ENCODE peak calls at places on chromosomes 11 and 22, in six cellular contexts. One of them, this sample, is unnamed.

GRCh38 chr11:2774173-2775082 is 74.6 kb upstream of the KCNQ1OT1 start:
- DNase-seq in NCI-H2171: no peak
- DNase-seq in effector memory CD8-positive, alpha-beta T cell: no peak
- DNase-seq in skeletal muscle cell: no peak
- DNase-seq in naive thymus-derived CD8-positive, alpha-beta T cell: no peak
- DNase-seq in fibroblast of mammary gland: no peak
- DNase-seq in this sample: no peak

GRCh38 chr22:44162960-44163359 is 17.8 kb upstream of the PARVG start:
- DNase-seq in NCI-H2171: no peak
- DNase-seq in effector memory CD8-positive, alpha-beta T cell: no peak
- DNase-seq in skeletal muscle cell: no peak
- DNase-seq in naive thymus-derived CD8-positive, alpha-beta T cell: no peak
- DNase-seq in fibroblast of mammary gland: no peak
- DNase-seq in this sample: no peak

GRCh38 chr11:3022300-3022967 is 30.3 kb upstream of the NAP1L4 start:
- DNase-seq in NCI-H2171: no peak
- DNase-seq in effector memory CD8-positive, alpha-beta T cell: no peak
- DNase-seq in skeletal muscle cell: peak; percentile 88
- DNase-seq in naive thymus-derived CD8-positive, alpha-beta T cell: no peak
- DNase-seq in fibroblast of mammary gland: peak; percentile 90
- DNase-seq in this sample: no peak

GRCh38 chr11:85941380-85941973 is 86.3 kb downstream of the CCDC83 start:
- DNase-seq in NCI-H2171: peak; percentile 71
- DNase-seq in effector memory CD8-positive, alpha-beta T cell: no peak
- DNase-seq in skeletal muscle cell: no peak
- DNase-seq in naive thymus-derived CD8-positive, alpha-beta T cell: no peak
- DNase-seq in fibroblast of mammary gland: peak; percentile 74
- DNase-seq in this sample: no peak

GRCh38 chr11:8682219-8683114 is at the start of the genes RPL27A and TRIM66:
- DNase-seq in NCI-H2171: peak; percentile 93
- DNase-seq in effector memory CD8-positive, alpha-beta T cell: peak; percentile 100
- DNase-seq in skeletal muscle cell: peak; percentile 84
- DNase-seq in naive thymus-derived CD8-positive, alpha-beta T cell: peak; percentile 98
- DNase-seq in fibroblast of mammary gland: peak; percentile 95
- DNase-seq in this sample: peak; percentile 98

GRCh38 chr11:77438487-77438886 is 35.4 kb downstream of the PAK1 start:
- DNase-seq in NCI-H2171: no peak
- DNase-seq in effector memory CD8-positive, alpha-beta T cell: no peak
- DNase-seq in skeletal muscle cell: no peak
- DNase-seq in naive thymus-derived CD8-positive, alpha-beta T cell: no peak
- DNase-seq in fibroblast of mammary gland: no peak
- DNase-seq in this sample: no peak

GRCh38 chr22:24156915-24157782 is 24.1 kb upstream of the SUSD2 start:
- DNase-seq in NCI-H2171: peak; percentile 87
- DNase-seq in effector memory CD8-positive, alpha-beta T cell: peak; percentile 88
- DNase-seq in skeletal muscle cell: no peak
- DNase-seq in naive thymus-derived CD8-positive, alpha-beta T cell: peak; percentile 72
- DNase-seq in fibroblast of mammary gland: peak; percentile 72
- DNase-seq in this sample: peak; percentile 88

GRCh38 chr11:8227156-8228152 is 36.2 kb downstream of the LMO1 start:
- DNase-seq in NCI-H2171: no peak
- DNase-seq in effector memory CD8-positive, alpha-beta T cell: no peak
- DNase-seq in skeletal muscle cell: no peak
- DNase-seq in naive thymus-derived CD8-positive, alpha-beta T cell: no peak
- DNase-seq in fibroblast of mammary gland: no peak
- DNase-seq in this sample: no peak

GRCh38 chr11:36009469-36009868 is 65.6 kb downstream of the LDLRAD3 start:
- DNase-seq in NCI-H2171: no peak
- DNase-seq in effector memory CD8-positive, alpha-beta T cell: no peak
- DNase-seq in skeletal muscle cell: no peak
- DNase-seq in naive thymus-derived CD8-positive, alpha-beta T cell: no peak
- DNase-seq in fibroblast of mammary gland: peak; percentile 64
- DNase-seq in this sample: no peak

GRCh38 chr22:19225560-19225959 is 47.0 kb upstream of the SLC25A1 start:
- DNase-seq in NCI-H2171: no peak
- DNase-seq in effector memory CD8-positive, alpha-beta T cell: no peak
- DNase-seq in skeletal muscle cell: no peak
- DNase-seq in naive thymus-derived CD8-positive, alpha-beta T cell: no peak
- DNase-seq in fibroblast of mammary gland: no peak
- DNase-seq in this sample: no peak

GRCh38 chr22:36330127-36330526 is 57.6 kb downstream of the MYH9 start:
- DNase-seq in NCI-H2171: no peak
- DNase-seq in effector memory CD8-positive, alpha-beta T cell: no peak
- DNase-seq in skeletal muscle cell: no peak
- DNase-seq in naive thymus-derived CD8-positive, alpha-beta T cell: no peak
- DNase-seq in fibroblast of mammary gland: no peak
- DNase-seq in this sample: no peak

GRCh38 chr11:11672101-11672500 is 50.3 kb upstream of the GALNT18 start:
- DNase-seq in NCI-H2171: no peak
- DNase-seq in effector memory CD8-positive, alpha-beta T cell: no peak
- DNase-seq in skeletal muscle cell: no peak
- DNase-seq in naive thymus-derived CD8-positive, alpha-beta T cell: no peak
- DNase-seq in fibroblast of mammary gland: no peak
- DNase-seq in this sample: no peak

GRCh38 chr11:96241351-96241841 is 101.6 kb downstream of the MAML2 start:
- DNase-seq in NCI-H2171: no peak
- DNase-seq in effector memory CD8-positive, alpha-beta T cell: no peak
- DNase-seq in skeletal muscle cell: no peak
- DNase-seq in naive thymus-derived CD8-positive, alpha-beta T cell: no peak
- DNase-seq in fibroblast of mammary gland: no peak
- DNase-seq in this sample: no peak

GRCh38 chr22:44137415-44137814 is 43.3 kb upstream of the PARVG start:
- DNase-seq in NCI-H2171: no peak
- DNase-seq in effector memory CD8-positive, alpha-beta T cell: no peak
- DNase-seq in skeletal muscle cell: no peak
- DNase-seq in naive thymus-derived CD8-positive, alpha-beta T cell: no peak
- DNase-seq in fibroblast of mammary gland: no peak
- DNase-seq in this sample: no peak

GRCh38 chr22:40679964-40680818 is 907 bp downstream of the MCHR1 start:
- DNase-seq in NCI-H2171: no peak
- DNase-seq in effector memory CD8-positive, alpha-beta T cell: no peak
- DNase-seq in skeletal muscle cell: no peak
- DNase-seq in naive thymus-derived CD8-positive, alpha-beta T cell: no peak
- DNase-seq in fibroblast of mammary gland: peak; percentile 15
- DNase-seq in this sample: no peak

GRCh38 chr11:46290598-46291309 is 13.3 kb downstream of the CREB3L1 start:
- DNase-seq in NCI-H2171: peak; percentile 2
- DNase-seq in effector memory CD8-positive, alpha-beta T cell: no peak
- DNase-seq in skeletal muscle cell: peak; percentile 98
- DNase-seq in naive thymus-derived CD8-positive, alpha-beta T cell: no peak
- DNase-seq in fibroblast of mammary gland: peak; percentile 98
- DNase-seq in this sample: no peak

GRCh38 chr11:30488304-30488998 is 97.7 kb downstream of the MPPED2 start:
- DNase-seq in NCI-H2171: peak; percentile 87
- DNase-seq in effector memory CD8-positive, alpha-beta T cell: no peak
- DNase-seq in skeletal muscle cell: peak; percentile 66
- DNase-seq in naive thymus-derived CD8-positive, alpha-beta T cell: no peak
- DNase-seq in fibroblast of mammary gland: no peak
- DNase-seq in this sample: no peak

GRCh38 chr22:28829358-28830181 is 29.2 kb upstream of the XBP1 start:
- DNase-seq in NCI-H2171: peak; percentile 58
- DNase-seq in effector memory CD8-positive, alpha-beta T cell: peak; percentile 77
- DNase-seq in skeletal muscle cell: peak; percentile 22
- DNase-seq in naive thymus-derived CD8-positive, alpha-beta T cell: peak; percentile 52
- DNase-seq in fibroblast of mammary gland: peak; percentile 73
- DNase-seq in this sample: peak; percentile 65

GRCh38 chr22:21761086-21761485 is 25.5 kb upstream of the YPEL1 start:
- DNase-seq in NCI-H2171: no peak
- DNase-seq in effector memory CD8-positive, alpha-beta T cell: no peak
- DNase-seq in skeletal muscle cell: no peak
- DNase-seq in naive thymus-derived CD8-positive, alpha-beta T cell: no peak
- DNase-seq in fibroblast of mammary gland: no peak
- DNase-seq in this sample: no peak

GRCh38 chr22:19879651-19879995 is 24.9 kb upstream of the GNB1L start:
- DNase-seq in NCI-H2171: no peak
- DNase-seq in effector memory CD8-positive, alpha-beta T cell: no peak
- DNase-seq in skeletal muscle cell: no peak
- DNase-seq in naive thymus-derived CD8-positive, alpha-beta T cell: no peak
- DNase-seq in fibroblast of mammary gland: no peak
- DNase-seq in this sample: no peak

This sample was measured in central memory CD4-positive, alpha-beta T cell.